ENCODE peak calls at places on chromosomes 11 and 22, in seven cellular contexts. One of them, this sample, is unnamed.

GRCh38 chr11:70587095-70587389 is 188.7 kb downstream of the CTTN start:
- DNase-seq in thoracic aorta: no peak
- DNase-seq in HCT116: no peak
- DNase-seq in neural crest cell: no peak
- DNase-seq in osteocyte: no peak
- DNase-seq in PC-9: no peak
- DNase-seq in upper lobe of left lung: no peak
- DNase-seq in this sample: no peak

GRCh38 chr11:45736424-45736823 is 68.5 kb upstream of the SLC35C1 start:
- DNase-seq in thoracic aorta: no peak
- DNase-seq in HCT116: no peak
- DNase-seq in neural crest cell: no peak
- DNase-seq in osteocyte: no peak
- DNase-seq in PC-9: no peak
- DNase-seq in upper lobe of left lung: no peak
- DNase-seq in this sample: no peak

GRCh38 chr22:44891293-44891747 is 118.5 kb downstream of the PHF21B start:
- DNase-seq in thoracic aorta: no peak
- DNase-seq in HCT116: no peak
- DNase-seq in neural crest cell: no peak
- DNase-seq in osteocyte: no peak
- DNase-seq in PC-9: no peak
- DNase-seq in upper lobe of left lung: peak
- DNase-seq in this sample: no peak

GRCh38 chr11:75140269-75141138 is 10.4 kb upstream of the SLCO2B1 start:
- DNase-seq in thoracic aorta: no peak
- DNase-seq in HCT116: peak
- DNase-seq in neural crest cell: peak
- DNase-seq in osteocyte: no peak
- DNase-seq in PC-9: peak
- DNase-seq in upper lobe of left lung: peak
- DNase-seq in this sample: peak

GRCh38 chr11:12717851-12718291 is 43.6 kb downstream of the TEAD1 start:
- DNase-seq in thoracic aorta: no peak
- DNase-seq in HCT116: no peak
- DNase-seq in neural crest cell: no peak
- DNase-seq in osteocyte: no peak
- DNase-seq in PC-9: no peak
- DNase-seq in upper lobe of left lung: no peak
- DNase-seq in this sample: no peak

GRCh38 chr11:1351278-1351937 is 38.3 kb upstream of the BRSK2 start:
- DNase-seq in thoracic aorta: no peak
- DNase-seq in HCT116: peak
- DNase-seq in neural crest cell: no peak
- DNase-seq in osteocyte: no peak
- DNase-seq in PC-9: no peak
- DNase-seq in upper lobe of left lung: no peak
- DNase-seq in this sample: no peak

GRCh38 chr11:109785714-109786113 is 307.5 kb upstream of the ZC3H12C start:
- DNase-seq in thoracic aorta: no peak
- DNase-seq in HCT116: no peak
- DNase-seq in neural crest cell: no peak
- DNase-seq in osteocyte: no peak
- DNase-seq in PC-9: no peak
- DNase-seq in upper lobe of left lung: no peak
- DNase-seq in this sample: no peak

GRCh38 chr11:60792521-60792920 is 7.4 kb downstream of the MS4A10 start:
- DNase-seq in thoracic aorta: no peak
- DNase-seq in HCT116: no peak
- DNase-seq in neural crest cell: no peak
- DNase-seq in osteocyte: no peak
- DNase-seq in PC-9: no peak
- DNase-seq in upper lobe of left lung: no peak
- DNase-seq in this sample: no peak

GRCh38 chr22:41776381-41776780 is 24.1 kb upstream of the CCDC134 start:
- DNase-seq in thoracic aorta: no peak
- DNase-seq in HCT116: no peak
- DNase-seq in neural crest cell: no peak
- DNase-seq in osteocyte: no peak
- DNase-seq in PC-9: no peak
- DNase-seq in upper lobe of left lung: no peak
- DNase-seq in this sample: no peak

GRCh38 chr11:76167590-76167989 is 38.7 kb downstream of the WNT11 start:
- DNase-seq in thoracic aorta: no peak
- DNase-seq in HCT116: no peak
- DNase-seq in neural crest cell: no peak
- DNase-seq in osteocyte: no peak
- DNase-seq in PC-9: no peak
- DNase-seq in upper lobe of left lung: no peak
- DNase-seq in this sample: no peak

GRCh38 chr11:59216654-59217640 is 4.2 kb upstream of the MPEG1 start:
- DNase-seq in thoracic aorta: no peak
- DNase-seq in HCT116: no peak
- DNase-seq in neural crest cell: no peak
- DNase-seq in osteocyte: no peak
- DNase-seq in PC-9: peak
- DNase-seq in upper lobe of left lung: no peak
- DNase-seq in this sample: no peak

GRCh38 chr11:82494988-82495432 is 238.7 kb downstream of the FAM181B start:
- DNase-seq in thoracic aorta: no peak
- DNase-seq in HCT116: no peak
- DNase-seq in neural crest cell: peak
- DNase-seq in osteocyte: no peak
- DNase-seq in PC-9: no peak
- DNase-seq in upper lobe of left lung: no peak
- DNase-seq in this sample: no peak

GRCh38 chr22:45996241-45997076 is 19.5 kb upstream of the WNT7B start:
- DNase-seq in thoracic aorta: no peak
- DNase-seq in HCT116: no peak
- DNase-seq in neural crest cell: no peak
- DNase-seq in osteocyte: no peak
- DNase-seq in PC-9: no peak
- DNase-seq in upper lobe of left lung: peak
- DNase-seq in this sample: no peak

GRCh38 chr11:96338910-96339703 is 3.9 kb downstream of the MAML2 start:
- DNase-seq in thoracic aorta: no peak
- DNase-seq in HCT116: no peak
- DNase-seq in neural crest cell: no peak
- DNase-seq in osteocyte: no peak
- DNase-seq in PC-9: no peak
- DNase-seq in upper lobe of left lung: peak
- DNase-seq in this sample: no peak

GRCh38 chr11:124605719-124606118 is 5.5 kb upstream of the PANX3 start:
- DNase-seq in thoracic aorta: no peak
- DNase-seq in HCT116: no peak
- DNase-seq in neural crest cell: no peak
- DNase-seq in osteocyte: no peak
- DNase-seq in PC-9: no peak
- DNase-seq in upper lobe of left lung: no peak
- DNase-seq in this sample: no peak

GRCh38 chr11:95593101-95593500 is 196.5 kb downstream of the FAM76B start:
- DNase-seq in thoracic aorta: no peak
- DNase-seq in HCT116: no peak
- DNase-seq in neural crest cell: no peak
- DNase-seq in osteocyte: no peak
- DNase-seq in PC-9: no peak
- DNase-seq in upper lobe of left lung: no peak
- DNase-seq in this sample: no peak

GRCh38 chr11:75980031-75980430 is 165.0 kb downstream of the UVRAG start:
- DNase-seq in thoracic aorta: no peak
- DNase-seq in HCT116: no peak
- DNase-seq in neural crest cell: no peak
- DNase-seq in osteocyte: no peak
- DNase-seq in PC-9: no peak
- DNase-seq in upper lobe of left lung: no peak
- DNase-seq in this sample: no peak

GRCh38 chr11:65919151-65920034 is at the start of gene DRAP1:
- DNase-seq in thoracic aorta: peak
- DNase-seq in HCT116: peak
- DNase-seq in neural crest cell: peak
- DNase-seq in osteocyte: peak
- DNase-seq in PC-9: peak
- DNase-seq in upper lobe of left lung: peak
- DNase-seq in this sample: peak
- TF ChIP-seq CTCF in thoracic aorta: no peak
- TF ChIP-seq CTCF in HCT116: no peak
- TF ChIP-seq CTCF in neural crest cell: no peak
- TF ChIP-seq CTCF in osteocyte: no peak
- TF ChIP-seq CTCF in PC-9: no peak
- TF ChIP-seq CTCF in upper lobe of left lung: no peak
- TF ChIP-seq CTCF in this sample: no peak

DNA sequence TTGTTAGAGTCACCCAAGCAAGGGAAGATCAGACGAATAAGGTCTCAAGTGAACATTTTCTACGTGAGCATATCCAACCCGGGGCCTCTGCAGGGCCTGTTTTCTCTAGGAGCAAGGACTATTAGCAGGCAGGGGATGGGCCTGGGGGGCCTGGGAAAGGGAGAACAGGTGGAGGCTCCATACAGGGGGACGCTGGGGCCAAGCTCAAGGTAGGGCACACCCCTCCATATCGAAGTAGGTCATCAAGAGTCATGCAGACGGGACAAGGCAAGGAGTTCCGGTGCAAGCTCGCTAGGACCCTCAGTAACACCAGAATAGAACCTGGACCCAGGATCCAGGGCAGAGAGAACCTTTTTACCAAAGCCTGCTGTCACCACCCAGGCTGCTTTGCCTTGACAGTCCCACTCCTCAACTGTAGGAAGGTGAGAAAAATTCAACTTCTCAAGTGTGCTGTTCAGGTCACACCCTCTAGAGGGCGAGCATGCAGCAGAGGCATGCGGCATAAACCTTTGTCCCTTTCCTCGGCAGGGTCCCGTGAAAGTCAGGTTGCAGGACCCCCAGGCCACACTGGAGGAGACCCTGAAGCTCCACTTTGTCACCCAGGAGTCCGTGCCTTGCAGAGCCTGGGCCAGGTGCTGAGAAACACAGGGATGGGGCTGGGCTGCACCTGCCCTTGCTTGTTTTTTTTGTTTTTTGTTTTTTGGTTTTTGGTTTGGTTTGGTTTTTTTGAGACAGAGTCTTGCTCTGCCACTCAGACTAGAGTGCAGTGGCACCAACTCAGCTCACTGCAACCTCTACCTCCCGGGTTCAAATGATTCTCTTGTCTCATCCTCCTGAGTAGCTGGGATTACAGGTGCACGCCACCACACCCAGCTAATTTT is 8.6 kb upstream of the APOBEC3B start:
- DNase-seq in thoracic aorta: no peak
- DNase-seq in HCT116: no peak
- DNase-seq in neural crest cell: peak
- DNase-seq in osteocyte: no peak
- DNase-seq in PC-9: peak
- DNase-seq in upper lobe of left lung: no peak
- DNase-seq in this sample: no peak
- TF ChIP-seq CTCF in thoracic aorta: peak
- TF ChIP-seq CTCF in HCT116: peak
- TF ChIP-seq CTCF in neural crest cell: peak
- TF ChIP-seq CTCF in osteocyte: peak
- TF ChIP-seq CTCF in PC-9: peak
- TF ChIP-seq CTCF in upper lobe of left lung: peak
- TF ChIP-seq CTCF in this sample: peak

GRCh38 chr11:129694538-129694937 is 121.1 kb upstream of the TMEM45B start:
- DNase-seq in thoracic aorta: no peak
- DNase-seq in HCT116: no peak
- DNase-seq in neural crest cell: no peak
- DNase-seq in osteocyte: peak
- DNase-seq in PC-9: peak
- DNase-seq in upper lobe of left lung: no peak
- DNase-seq in this sample: no peak
- TF ChIP-seq CTCF in thoracic aorta: no peak
- TF ChIP-seq CTCF in HCT116: peak
- TF ChIP-seq CTCF in neural crest cell: peak
- TF ChIP-seq CTCF in osteocyte: no peak
- TF ChIP-seq CTCF in PC-9: peak
- TF ChIP-seq CTCF in upper lobe of left lung: no peak
- TF ChIP-seq CTCF in this sample: no peak

DNA sequence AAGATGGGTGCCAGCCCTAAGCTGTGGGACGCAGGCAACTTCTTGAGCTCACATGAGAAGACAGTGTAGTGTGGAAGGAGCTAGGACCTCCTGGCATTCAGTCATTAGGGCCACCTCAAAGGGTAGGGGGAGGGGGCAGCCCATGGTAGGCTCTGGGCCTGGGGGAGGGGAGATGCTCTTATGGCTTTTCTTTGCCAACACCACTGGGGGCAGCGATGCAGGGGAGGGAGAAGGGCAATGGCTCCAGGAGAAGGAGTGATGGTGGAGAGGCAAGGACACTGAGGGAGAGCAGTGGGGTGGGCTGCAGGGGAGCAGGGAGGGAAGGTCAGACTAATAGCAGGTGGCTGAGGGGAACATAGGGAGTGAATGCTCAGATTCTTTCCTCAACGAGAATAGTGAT is 63.3 kb upstream of the SUSD2 start:
- DNase-seq in thoracic aorta: no peak
- DNase-seq in HCT116: no peak
- DNase-seq in neural crest cell: no peak
- DNase-seq in osteocyte: no peak
- DNase-seq in PC-9: no peak
- DNase-seq in upper lobe of left lung: no peak
- DNase-seq in this sample: no peak
- TF ChIP-seq CTCF in thoracic aorta: no peak
- TF ChIP-seq CTCF in HCT116: peak
- TF ChIP-seq CTCF in neural crest cell: no peak
- TF ChIP-seq CTCF in osteocyte: peak
- TF ChIP-seq CTCF in PC-9: no peak
- TF ChIP-seq CTCF in upper lobe of left lung: no peak
- TF ChIP-seq CTCF in this sample: no peak

This sample was measured in type B pancreatic cell.